ENCODE peak calls at places on chromosomes 16 and 17, in seven cellular contexts. W is amniotic stem cell; G is HEK293T; C is omental fat pad; U is NCI-H460; Y is activated CD4-positive, alpha-beta T cell treated with anti-CD3 and anti-CD28 coated beads, Interleukin-2, amount 50 U/mL, for 4 hours; T is stimulated activated CD4-positive, alpha-beta T cell treated with anti-CD3 and anti-CD28 coated beads, Interleukin-1b, Interleukin-23, amount 100 ng/mL, for 1 hour. P is an unnamed sample.

GRCh38 chr17:76670708-76671122 is 27.2 kb upstream of the ST6GALNAC1 start:
- DNase-seq in Y (no peak), U (no peak), T (no peak), W (no peak), G (peak), C (no peak), P (no peak)

GRCh38 chr16:86597880-86598606 is 19.7 kb downstream of the FOXL1 start:
- DNase-seq in C (no peak), Y (no peak), T (no peak), G (peak), U (no peak), W (no peak), P (no peak)

GRCh38 chr17:79303641-79304205 is 229.1 kb downstream of the ENGASE start:
- DNase-seq in T (no peak), C (no peak), G (no peak), U (no peak), Y (no peak), W (no peak), P (no peak)

GRCh38 chr16:10266809-10267208 is 84.6 kb upstream of the GRIN2A start:
- DNase-seq in G (no peak), T (no peak), W (no peak), U (no peak), C (no peak), Y (no peak), P (no peak)

GRCh38 chr16:65745-66144 is 6.7 kb downstream of the RHBDF1 start:
- DNase-seq in U (peak), Y (peak), G (peak), T (peak), C (peak), W (peak), P (peak)

GRCh38 chr17:43832976-43833829 is at the start of gene MPP3:
- DNase-seq in U (peak), Y (peak), W (peak), T (peak), C (no peak), G (peak), P (peak)

GRCh38 chr16:11249233-11250061 is 6.6 kb downstream of the SOCS1 start:
- DNase-seq in Y (no peak), T (no peak), U (no peak), W (no peak), G (no peak), C (no peak), P (no peak)

GRCh38 chr17:72118588-72119279 is 2.1 kb upstream of the SOX9 start:
- DNase-seq in W (no peak), C (no peak), T (no peak), U (peak), Y (no peak), G (peak), P (peak)

GRCh38 chr16:69848635-69849545 is 86.8 kb downstream of the WWP2 start:
- DNase-seq in T (no peak), W (peak), Y (no peak), C (peak), U (peak), G (peak), P (no peak)

GRCh38 chr16:78307824-78308528 is 208.5 kb downstream of the WWOX start:
- DNase-seq in C (no peak), W (no peak), U (no peak), T (no peak), G (no peak), Y (no peak), P (no peak)

GRCh38 chr16:23282508-23282907 is 19.6 kb upstream of the SCNN1B start:
- DNase-seq in Y (no peak), C (no peak), U (no peak), G (no peak), W (no peak), T (no peak), P (no peak)

GRCh38 chr17:75832164-75832651 is 12.0 kb downstream of the UNC13D start:
- DNase-seq in Y (no peak), T (no peak), U (no peak), G (no peak), C (no peak), W (no peak), P (no peak)

GRCh38 chr16:86983621-86984020 is 333.6 kb downstream of the C16orf95 start:
- DNase-seq in W (no peak), C (no peak), U (no peak), Y (no peak), T (no peak), G (no peak), P (no peak)

P was measured in Caco-2.